ENCODE peak calls at places on chromosomes 16 and 17, in nine cellular contexts. L is stimulated activated CD4-positive, alpha-beta T cell treated with anti-CD3 and anti-CD28 coated beads, Interleukin-4, amount 100 ng/mL, for 4 hours; J is stimulated activated naive CD8-positive, alpha-beta T cell treated with anti-CD3 and anti-CD28 coated beads, Interleukin-15, amount 100 ng/mL, for 72 hours; G is A172; K is RCC 7860; T is hypothalamus; E is NCI-H460; H is thyroid gland; X is SHP77. O is an unnamed sample.
A peak's percentile ranks its signal among the peaks of the same experiment; 100 is the strongest.

GRCh38 chr17:43766413-43767052 is 7.9 kb upstream of the SOST start:
- DNase-seq in K (no peak), L (peak; percentile 40), H (peak; percentile 53), T (no peak), X (peak; percentile 17), G (no peak), J (peak; percentile 34), E (peak; percentile 48), O (no peak)

GRCh38 chr17:16923904-16924700 is 47.8 kb downstream of the TNFRSF13B start:
- DNase-seq in X (no peak), T (no peak), K (no peak), L (no peak), J (no peak), E (no peak), G (no peak), H (no peak), O (no peak)

GRCh38 chr16:25065899-25066298 is 45.6 kb upstream of the LCMT1 start:
- DNase-seq in H (peak; percentile 5), E (no peak), G (no peak), L (no peak), X (no peak), J (no peak), K (no peak), T (no peak), O (peak; percentile 24)

GRCh38 chr17:64315032-64315490 is 52.0 kb upstream of the TEX2 start:
- DNase-seq in T (no peak), L (no peak), J (no peak), E (no peak), X (no peak), G (no peak), K (no peak), H (peak; percentile 74), O (no peak)

GRCh38 chr16:6611535-6611934 is 721.1 kb upstream of the RBFOX1 start:
- DNase-seq in T (no peak), E (no peak), L (no peak), H (no peak), G (no peak), J (no peak), K (no peak), X (no peak), O (no peak)

GRCh38 chr17:28057731-28058246 is 15.3 kb downstream of the NLK start:
- DNase-seq in L (no peak), H (no peak), T (no peak), G (no peak), E (no peak), X (no peak), J (no peak), K (peak; percentile 16), O (no peak)

GRCh38 chr16:70681382-70682238 is 4.2 kb downstream of the MTSS2 start:
- DNase-seq in L (no peak), X (no peak), H (no peak), G (no peak), K (no peak), T (no peak), J (no peak), E (no peak), O (no peak)

GRCh38 chr16:82605863-82606620 is 20.7 kb upstream of the CDH13 start:
- DNase-seq in X (no peak), E (no peak), L (no peak), T (no peak), K (no peak), G (no peak), H (no peak), J (no peak), O (no peak)

GRCh38 chr17:61478026-61478789 is 26.0 kb downstream of the TBX4 start:
- DNase-seq in L (no peak), E (no peak), G (no peak), X (no peak), J (no peak), H (no peak), K (no peak), T (no peak), O (no peak)